ENCODE peak calls at places on chromosomes 13 and 19, in seven cellular contexts. B is fibroblast of villous mesenchyme; V is GM04504; L is kidney; Q is HT-29; S is nephron progenitor cell; K is activated CD4-positive, alpha-beta T cell treated with anti-CD3 and anti-CD28 coated beads, Interleukin-2, amount 50 U/mL, for 24 hours. O is an unnamed sample.

GRCh38 chr13:87208636-87209035 is 462.5 kb upstream of the SLITRK5 start:
- DNase-seq in B (no peak), V (no peak), L (no peak), Q (no peak), S (no peak), K (no peak), O (no peak)

GRCh38 chr13:25574437-25575426 is 203.0 kb downstream of the ATP8A2 start:
- DNase-seq in B (peak; percentile 75), V (peak; percentile 44), L (no peak), Q (peak; percentile 98), S (peak; percentile 86), K (peak; percentile 75), O (peak; percentile 81)

GRCh38 chr13:105139380-105140285 is 1395.8 kb downstream of the EFNB2 start:
- DNase-seq in B (peak; percentile 8), V (no peak), L (peak; percentile 48), Q (peak; percentile 86), S (no peak), K (peak; percentile 59), O (peak; percentile 2)

GRCh38 chr19:4473708-4474503 is 1.8 kb downstream of the HDGFL2 start:
- DNase-seq in B (no peak), V (no peak), L (no peak), Q (no peak), S (peak; percentile 36), K (no peak), O (no peak)

GRCh38 chr19:6416658-6417405 is 7.8 kb downstream of the KHSRP start:
- DNase-seq in B (no peak), V (no peak), L (no peak), Q (no peak), S (no peak), K (no peak), O (no peak)

GRCh38 chr19:8877854-8878705 is 45.9 kb downstream of the MBD3L1 start:
- DNase-seq in B (no peak), V (no peak), L (no peak), Q (peak; percentile 16), S (no peak), K (no peak), O (no peak)

GRCh38 chr19:35782589-35782988 is 7.2 kb downstream of the ARHGAP33 start:
- DNase-seq in B (no peak), V (no peak), L (no peak), Q (no peak), S (no peak), K (no peak), O (no peak)

GRCh38 chr13:32947886-32948285 is 68.3 kb upstream of the KL start:
- DNase-seq in B (no peak), V (no peak), L (no peak), Q (no peak), S (no peak), K (no peak), O (no peak)

GRCh38 chr13:98195054-98195791 is 18.2 kb upstream of the RNF113B start:
- DNase-seq in B (no peak), V (no peak), L (no peak), Q (no peak), S (no peak), K (no peak), O (no peak)

GRCh38 chr13:46953331-46953730 is 56.5 kb upstream of the HTR2A start:
- DNase-seq in B (no peak), V (no peak), L (no peak), Q (no peak), S (no peak), K (no peak), O (no peak)

GRCh38 chr19:38920529-38921419 is 8.8 kb upstream of the CCER2 start:
- DNase-seq in B (no peak), V (no peak), L (no peak), Q (no peak), S (no peak), K (no peak), O (no peak)

GRCh38 chr19:34253711-34254551 is 423 bp upstream of the GARRE1 start:
- DNase-seq in B (no peak), V (peak; percentile 18), L (peak; percentile 95), Q (peak; percentile 86), S (peak; percentile 94), K (no peak), O (no peak)

GRCh38 chr13:60170414-60170813 is 6.7 kb upstream of the DIAPH3 start:
- DNase-seq in B (no peak), V (no peak), L (no peak), Q (no peak), S (no peak), K (no peak), O (peak; percentile 53)

GRCh38 chr19:20503536-20503935 is 62.0 kb downstream of the ZNF737 start:
- DNase-seq in B (peak; percentile 8), V (peak; percentile 9), L (no peak), Q (no peak), S (no peak), K (no peak), O (peak; percentile 1)

GRCh38 chr19:13984875-13985741 is 21.0 kb downstream of the RFX1 start:
- DNase-seq in B (peak; percentile 71), V (no peak), L (no peak), Q (no peak), S (no peak), K (no peak), O (peak; percentile 39)

GRCh38 chr19:46935066-46935663 is 74.4 kb downstream of the ARHGAP35 start:
- DNase-seq in B (no peak), V (no peak), L (no peak), Q (no peak), S (no peak), K (no peak), O (no peak)

GRCh38 chr19:11483176-11484111 is 2.6 kb upstream of the ELAVL3 start:
- DNase-seq in B (no peak), V (no peak), L (no peak), Q (no peak), S (no peak), K (no peak), O (no peak)

GRCh38 chr13:102608944-102609343 is 12.2 kb downstream of the TPP2 start:
- DNase-seq in B (no peak), V (no peak), L (no peak), Q (no peak), S (no peak), K (no peak), O (no peak)

GRCh38 chr13:44306401-44307192 is 67.0 kb upstream of the SERP2 start:
- DNase-seq in B (peak; percentile 93), V (peak; percentile 83), L (peak; percentile 81), Q (peak; percentile 92), S (peak; percentile 18), K (no peak), O (peak; percentile 90)

GRCh38 chr13:50552424-50552966 is 291.0 kb downstream of the DLEU7 start:
- DNase-seq in B (no peak), V (no peak), L (no peak), Q (peak; percentile 23), S (no peak), K (no peak), O (no peak)

GRCh38 chr19:511101-511841 is 4.0 kb downstream of the TPGS1 start:
- DNase-seq in B (no peak), V (no peak), L (no peak), Q (peak; percentile 49), S (no peak), K (peak; percentile 68), O (peak; percentile 63)